ENCODE peak calls at places on chromosomes 3 and 15, in five cellular contexts. M is uterus; J is activated T-helper 1 cell treated with anti-CD3 and anti-CD28 coated beads, Interleukin-2, amount 50 U/mL, for 16 hours; C is retina; F is iPS DF 19.7. Q is an unnamed sample.

GRCh38 chr3:42036483-42036823 is 54.7 kb upstream of the TRAK1 start:
- DNase-seq in M (no peak), J (no peak), C (no peak), F (no peak), Q (no peak)

GRCh38 chr15:74866090-74866489 is 7.1 kb downstream of the SCAMP2 start:
- DNase-seq in M (no peak), J (no peak), C (no peak), F (no peak), Q (no peak)

GRCh38 chr3:149494022-149494758 is 19.7 kb downstream of the TM4SF4 start:
- DNase-seq in M (peak; percentile 60), J (no peak), C (peak; percentile 50), F (no peak), Q (no peak)

GRCh38 chr3:183489455-183490210 is 61.2 kb upstream of the MCF2L2 start:
- DNase-seq in M (no peak), J (no peak), C (no peak), F (no peak), Q (no peak)

GRCh38 chr3:172148269-172148668 is 108.9 kb downstream of the FNDC3B start:
- DNase-seq in M (no peak), J (no peak), C (no peak), F (no peak), Q (no peak)

GRCh38 chr15:90665288-90666134 is 51.6 kb upstream of the BLM start:
- DNase-seq in M (peak; percentile 75), J (no peak), C (peak; percentile 88), F (no peak), Q (no peak)

GRCh38 chr15:37035349-37035748 is 65.0 kb downstream of the MEIS2 start:
- DNase-seq in M (no peak), J (no peak), C (no peak), F (no peak), Q (no peak)

GRCh38 chr3:122993573-122993972 is 34.0 kb downstream of the SEMA5B start:
- DNase-seq in M (peak; percentile 44), J (no peak), C (no peak), F (no peak), Q (no peak)

GRCh38 chr3:73805435-73805834 is 180.7 kb upstream of the PDZRN3 start:
- DNase-seq in M (peak; percentile 67), J (no peak), C (no peak), F (no peak), Q (no peak)

Q was measured in keratinocyte.